ENCODE peak calls at places on chromosome 17, in six cellular contexts. One of them, this sample, is unnamed. For H3F3A, the result is how much of the 10 kb centered on the place peaks cover.

GRCh38 chr17:71535311-71535710 is 585.5 kb upstream of the SOX9 start:
- DNase-seq in SK-N-SH: no peak
- DNase-seq in neural progenitor cell: no peak
- DNase-seq in PC-9: no peak
- DNase-seq in GM23338: no peak
- DNase-seq in PC-3: no peak
- DNase-seq in this sample: no peak

GRCh38 chr17:77898521-77899434 is 59.7 kb upstream of the TNRC6C start:
- DNase-seq in PC-3: no peak
- DNase-seq in GM23338: no peak
- DNase-seq in SK-N-SH: no peak
- DNase-seq in PC-9: no peak
- DNase-seq in neural progenitor cell: peak
- DNase-seq in this sample: no peak

GRCh38 chr17:56975656-56976055 is 2.3 kb upstream of the SCPEP1 start:
- DNase-seq in PC-9: no peak
- DNase-seq in SK-N-SH: no peak
- DNase-seq in GM23338: no peak
- DNase-seq in PC-3: no peak
- DNase-seq in neural progenitor cell: no peak
- DNase-seq in this sample: no peak

GRCh38 chr17:29151567-29151966 is 28.6 kb downstream of the MYO18A start:
- DNase-seq in PC-9: peak
- DNase-seq in GM23338: no peak
- DNase-seq in SK-N-SH: no peak
- DNase-seq in neural progenitor cell: peak
- DNase-seq in PC-3: peak
- DNase-seq in this sample: peak

GRCh38 chr17:42107597-42108576 is 4.6 kb downstream of the DHX58 start:
- DNase-seq in PC-3: no peak
- DNase-seq in SK-N-SH: peak
- DNase-seq in PC-9: no peak
- DNase-seq in GM23338: peak
- DNase-seq in neural progenitor cell: peak
- DNase-seq in this sample: peak

GRCh38 chr17:81923302-81924260 is 4.0 kb downstream of the MAFG start:
- DNase-seq in PC-3: peak
- DNase-seq in SK-N-SH: no peak
- DNase-seq in neural progenitor cell: peak
- DNase-seq in GM23338: peak
- DNase-seq in PC-9: peak
- DNase-seq in this sample: peak

GRCh38 chr17:69402052-69402451 is 12.4 kb upstream of the MAP2K6 start:
- DNase-seq in SK-N-SH: no peak
- DNase-seq in PC-3: peak
- DNase-seq in neural progenitor cell: no peak
- DNase-seq in PC-9: peak
- DNase-seq in GM23338: no peak
- DNase-seq in this sample: no peak

GRCh38 chr17:73232587-73233373 is 28.9 kb downstream of the CPSF4L start:
- DNase-seq in neural progenitor cell: peak
- DNase-seq in SK-N-SH: no peak
- DNase-seq in GM23338: peak
- DNase-seq in PC-3: peak
- DNase-seq in PC-9: no peak
- DNase-seq in this sample: peak

GRCh38 chr17:8268550-8269298 is 19.6 kb downstream of the PFAS start:
- DNase-seq in PC-3: no peak
- DNase-seq in PC-9: no peak
- DNase-seq in SK-N-SH: no peak
- DNase-seq in GM23338: no peak
- DNase-seq in neural progenitor cell: no peak
- DNase-seq in this sample: no peak

GRCh38 chr17:74822329-74823175 is 37.1 kb downstream of the GRIN2C start:
- DNase-seq in SK-N-SH: no peak
- DNase-seq in GM23338: no peak
- DNase-seq in neural progenitor cell: no peak
- DNase-seq in PC-9: no peak
- DNase-seq in PC-3: no peak
- DNase-seq in this sample: no peak

GRCh38 chr17:28247671-28248556 is 71.1 kb upstream of the TMEM97 start:
- DNase-seq in PC-9: no peak
- DNase-seq in GM23338: peak
- DNase-seq in PC-3: no peak
- DNase-seq in neural progenitor cell: peak
- DNase-seq in SK-N-SH: peak
- DNase-seq in this sample: no peak

GRCh38 chr17:3826191-3826590 is 19.9 kb downstream of the NCBP3 start:
- DNase-seq in GM23338: no peak
- DNase-seq in PC-9: no peak
- DNase-seq in SK-N-SH: no peak
- DNase-seq in neural progenitor cell: no peak
- DNase-seq in PC-3: no peak
- DNase-seq in this sample: peak

GRCh38 chr17:50177983-50178834 is 12.4 kb downstream of the SGCA start:
- DNase-seq in neural progenitor cell: peak
- DNase-seq in GM23338: peak
- DNase-seq in PC-3: peak
- DNase-seq in PC-9: peak
- DNase-seq in SK-N-SH: peak
- DNase-seq in this sample: peak

GRCh38 chr17:30278032-30278431 is 13.7 kb downstream of the BLMH start:
- DNase-seq in neural progenitor cell: peak
- DNase-seq in PC-3: peak
- DNase-seq in PC-9: peak
- DNase-seq in GM23338: peak
- DNase-seq in SK-N-SH: peak
- DNase-seq in this sample: peak

GRCh38 chr17:80043963-80044362 is 7.5 kb downstream of the CCDC40 start:
- DNase-seq in GM23338: no peak
- DNase-seq in SK-N-SH: no peak
- DNase-seq in PC-3: no peak
- DNase-seq in PC-9: no peak
- DNase-seq in neural progenitor cell: no peak
- DNase-seq in this sample: no peak

GRCh38 chr17:16962804-16963203 is 9.1 kb downstream of the TNFRSF13B start:
- DNase-seq in SK-N-SH: no peak
- DNase-seq in PC-3: peak
- DNase-seq in PC-9: peak
- DNase-seq in GM23338: peak
- DNase-seq in neural progenitor cell: no peak
- DNase-seq in this sample: peak

GRCh38 chr17:75277664-75278071 is 6.6 kb upstream of the MIF4GD start:
- DNase-seq in neural progenitor cell: no peak
- DNase-seq in PC-9: no peak
- DNase-seq in GM23338: no peak
- DNase-seq in SK-N-SH: no peak
- DNase-seq in PC-3: peak
- DNase-seq in this sample: peak

GRCh38 chr17:1607971-1608320 is 20.7 kb downstream of the SLC43A2 start:
- DNase-seq in GM23338: peak
- DNase-seq in PC-9: no peak
- DNase-seq in SK-N-SH: no peak
- DNase-seq in PC-3: no peak
- DNase-seq in neural progenitor cell: no peak
- DNase-seq in this sample: no peak

GRCh38 chr17:27625856-27626255 is 5.1 kb upstream of the LGALS9 start:
- DNase-seq in PC-3: no peak
- DNase-seq in neural progenitor cell: no peak
- DNase-seq in SK-N-SH: no peak
- DNase-seq in GM23338: no peak
- DNase-seq in PC-9: no peak
- DNase-seq in this sample: no peak

GRCh38 chr17:70165383-70165782 is 3.9 kb upstream of the KCNJ2 start:
- DNase-seq in PC-3: no peak
- DNase-seq in PC-9: no peak
- DNase-seq in neural progenitor cell: no peak
- DNase-seq in SK-N-SH: no peak
- DNase-seq in GM23338: no peak
- DNase-seq in this sample: no peak

DNA sequence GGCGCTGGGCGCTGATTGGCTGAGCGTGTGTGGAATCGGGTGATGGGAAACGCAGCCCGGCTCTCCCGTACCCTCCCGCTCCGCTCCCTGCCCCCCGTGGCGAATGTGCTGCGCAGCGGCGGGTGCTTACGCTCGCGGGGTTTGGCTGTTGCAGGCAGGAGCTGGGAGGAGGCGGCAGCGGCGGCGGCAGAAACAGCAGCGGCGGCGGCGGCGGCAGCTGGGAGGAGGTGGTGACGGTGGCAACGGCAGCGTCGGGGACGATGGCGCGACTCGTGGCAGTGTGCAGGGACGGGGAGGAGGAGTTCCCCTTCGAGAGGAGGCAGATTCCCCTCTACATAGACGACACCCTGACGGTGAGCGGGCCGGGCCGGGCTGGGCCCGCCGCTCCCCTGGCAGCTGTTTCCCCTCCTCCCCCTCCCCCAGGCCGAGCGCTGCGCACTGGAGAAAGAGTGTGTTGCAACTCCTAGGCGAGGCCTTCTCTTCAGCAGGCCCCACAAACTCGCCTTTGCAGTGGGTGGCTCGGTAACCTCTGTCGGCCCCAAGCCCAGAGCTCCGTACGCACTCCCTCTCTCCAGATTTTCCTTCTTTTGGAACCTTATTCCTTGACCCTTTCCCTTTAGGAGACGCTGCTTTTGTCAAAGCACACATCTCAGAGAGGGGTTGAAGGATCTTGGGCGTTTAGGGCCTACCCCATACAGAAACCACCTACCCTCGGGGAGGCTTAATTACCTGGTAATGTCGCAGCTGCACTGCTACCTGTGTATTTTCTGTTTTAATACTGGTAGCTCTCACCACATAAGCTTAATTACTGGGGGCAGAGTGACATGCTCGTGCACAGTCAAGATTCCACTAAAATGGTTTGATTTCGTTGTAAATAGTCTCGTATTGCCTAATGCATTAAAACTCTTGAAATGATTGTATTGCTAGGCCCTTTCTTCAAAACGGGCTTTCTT is 1.0 kb downstream of the GGNBP2 start:
- DNase-seq in neural progenitor cell: peak
- DNase-seq in GM23338: peak
- DNase-seq in SK-N-SH: peak
- DNase-seq in PC-9: peak
- DNase-seq in PC-3: peak
- DNase-seq in this sample: peak
- H3F3A ChIP-seq in neural progenitor cell: under half
- H3F3A ChIP-seq in GM23338: under half
- H3F3A ChIP-seq in SK-N-SH: under half
- H3F3A ChIP-seq in PC-9: under half
- H3F3A ChIP-seq in PC-3: under half
- H3F3A ChIP-seq in this sample: under half

GRCh38 chr17:44311562-44312181 is 3.3 kb downstream of the RUNDC3A start:
- DNase-seq in neural progenitor cell: no peak
- DNase-seq in PC-3: no peak
- DNase-seq in SK-N-SH: no peak
- DNase-seq in PC-9: no peak
- DNase-seq in GM23338: no peak
- DNase-seq in this sample: no peak

GRCh38 chr17:44312396-44313104 is 4.1 kb downstream of the RUNDC3A start:
- DNase-seq in neural progenitor cell: no peak
- DNase-seq in SK-N-SH: peak
- DNase-seq in PC-3: no peak
- DNase-seq in GM23338: no peak
- DNase-seq in PC-9: no peak
- DNase-seq in this sample: no peak

GRCh38 chr17:44309472-44309871 is 1.1 kb downstream of the RUNDC3A start:
- DNase-seq in PC-3: peak
- DNase-seq in neural progenitor cell: no peak
- DNase-seq in PC-9: no peak
- DNase-seq in GM23338: no peak
- DNase-seq in SK-N-SH: no peak
- DNase-seq in this sample: no peak

GRCh38 chr17:44310188-44310587 is 1.8 kb downstream of the RUNDC3A start:
- DNase-seq in GM23338: no peak
- DNase-seq in PC-9: no peak
- DNase-seq in neural progenitor cell: no peak
- DNase-seq in PC-3: no peak
- DNase-seq in SK-N-SH: no peak
- DNase-seq in this sample: no peak

GRCh38 chr17:44310612-44311376 is 2.4 kb downstream of the RUNDC3A start:
- DNase-seq in GM23338: no peak
- DNase-seq in neural progenitor cell: no peak
- DNase-seq in PC-9: no peak
- DNase-seq in PC-3: no peak
- DNase-seq in SK-N-SH: no peak
- DNase-seq in this sample: no peak
- H3F3A ChIP-seq in GM23338: under half
- H3F3A ChIP-seq in neural progenitor cell: under half
- H3F3A ChIP-seq in PC-9: under half
- H3F3A ChIP-seq in PC-3: under half
- H3F3A ChIP-seq in SK-N-SH: under half
- H3F3A ChIP-seq in this sample: under half

DNA sequence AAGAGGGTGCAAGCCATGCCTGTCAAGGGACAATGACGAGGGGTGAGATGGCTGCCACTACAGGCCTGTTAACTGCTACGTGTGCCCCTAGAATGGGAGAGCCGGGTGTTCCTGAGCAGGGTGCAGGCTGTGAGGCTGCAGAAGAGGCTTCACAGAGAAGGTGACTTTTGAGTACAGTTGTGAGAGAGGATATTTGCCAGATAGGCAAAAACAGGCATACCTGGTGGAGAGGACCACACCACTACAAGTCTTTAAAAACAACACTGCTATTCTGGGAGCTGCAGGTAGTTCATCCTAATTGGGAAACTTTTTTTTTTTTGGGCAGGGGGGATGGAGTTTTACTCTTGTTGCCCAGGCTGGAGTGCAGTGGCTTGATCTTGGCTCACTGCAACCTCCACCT is 50.7 kb upstream of the ICAM2 start:
- DNase-seq in PC-3: no peak
- DNase-seq in SK-N-SH: no peak
- DNase-seq in GM23338: no peak
- DNase-seq in neural progenitor cell: no peak
- DNase-seq in PC-9: no peak
- DNase-seq in this sample: no peak
- H3F3A ChIP-seq in PC-3: under half
- H3F3A ChIP-seq in SK-N-SH: under half
- H3F3A ChIP-seq in GM23338: under half
- H3F3A ChIP-seq in neural progenitor cell: under half
- H3F3A ChIP-seq in PC-9: under half
- H3F3A ChIP-seq in this sample: under half

GRCh38 chr17:10518271-10519037 is at the start of gene MYH1:
- DNase-seq in neural progenitor cell: peak
- DNase-seq in PC-3: no peak
- DNase-seq in SK-N-SH: no peak
- DNase-seq in PC-9: no peak
- DNase-seq in GM23338: no peak
- DNase-seq in this sample: no peak

GRCh38 chr17:10516065-10516464 is 2.3 kb downstream of the MYH1 start:
- DNase-seq in neural progenitor cell: no peak
- DNase-seq in GM23338: no peak
- DNase-seq in PC-9: no peak
- DNase-seq in SK-N-SH: no peak
- DNase-seq in PC-3: no peak
- DNase-seq in this sample: no peak

GRCh38 chr17:10513284-10514067 is 4.9 kb downstream of the MYH1 start:
- DNase-seq in GM23338: peak
- DNase-seq in PC-3: no peak
- DNase-seq in SK-N-SH: no peak
- DNase-seq in PC-9: no peak
- DNase-seq in neural progenitor cell: no peak
- DNase-seq in this sample: peak

GRCh38 chr17:10516638-10517037 is 1.7 kb downstream of the MYH1 start:
- DNase-seq in PC-3: no peak
- DNase-seq in PC-9: no peak
- DNase-seq in SK-N-SH: no peak
- DNase-seq in GM23338: no peak
- DNase-seq in neural progenitor cell: no peak
- DNase-seq in this sample: no peak

GRCh38 chr17:10512856-10513255 is 5.5 kb downstream of the MYH1 start:
- DNase-seq in PC-3: no peak
- DNase-seq in SK-N-SH: no peak
- DNase-seq in GM23338: no peak
- DNase-seq in PC-9: no peak
- DNase-seq in neural progenitor cell: no peak
- DNase-seq in this sample: no peak
- H3F3A ChIP-seq in PC-3: under half
- H3F3A ChIP-seq in SK-N-SH: under half
- H3F3A ChIP-seq in GM23338: under half
- H3F3A ChIP-seq in PC-9: under half
- H3F3A ChIP-seq in neural progenitor cell: under half
- H3F3A ChIP-seq in this sample: under half